ENCODE peak calls at places on chromosome 16, in five cellular contexts. Q is upper lobe of left lung, U is SK-N-SH, E is prostate gland, Y is stomach. W is an unnamed sample. For H3K4me1, the result is how much of the 10 kb centered on the place peaks cover.

GRCh38 chr16:58855291-58855823 is 121.2 kb upstream of the GOT2 start:
- DNase-seq in E (no peak), Y (no peak), Q (no peak), U (no peak), W (no peak)

GRCh38 chr16:10870808-10871156 is 6.2 kb upstream of the CIITA start:
- DNase-seq in Y (no peak), Q (no peak), U (no peak), E (no peak), W (no peak)

GRCh38 chr16:53091508-53092211 is 36.9 kb downstream of the CHD9 start:
- DNase-seq in Q (peak), Y (peak), E (no peak), U (peak), W (no peak)

GRCh38 chr16:83137326-83137770 is 510.6 kb downstream of the CDH13 start:
- DNase-seq in U (no peak), E (peak), Y (peak), Q (no peak), W (no peak)

GRCh38 chr16:77238593-77238992 is 39.4 kb downstream of the SYCE1L start:
- DNase-seq in Q (no peak), U (no peak), E (no peak), Y (no peak), W (no peak)

GRCh38 chr16:69924777-69925191 is 26.4 kb upstream of the CLEC18A start:
- DNase-seq in Y (no peak), Q (no peak), E (no peak), U (no peak), W (no peak)

GRCh38 chr16:11224894-11225676 is 30.9 kb downstream of the SOCS1 start:
- DNase-seq in E (no peak), Q (no peak), U (no peak), Y (peak), W (no peak)

GRCh38 chr16:50121721-50122445 is 31.2 kb upstream of the TENT4B start:
- DNase-seq in Y (no peak), Q (no peak), U (no peak), E (no peak), W (no peak)

DNA sequence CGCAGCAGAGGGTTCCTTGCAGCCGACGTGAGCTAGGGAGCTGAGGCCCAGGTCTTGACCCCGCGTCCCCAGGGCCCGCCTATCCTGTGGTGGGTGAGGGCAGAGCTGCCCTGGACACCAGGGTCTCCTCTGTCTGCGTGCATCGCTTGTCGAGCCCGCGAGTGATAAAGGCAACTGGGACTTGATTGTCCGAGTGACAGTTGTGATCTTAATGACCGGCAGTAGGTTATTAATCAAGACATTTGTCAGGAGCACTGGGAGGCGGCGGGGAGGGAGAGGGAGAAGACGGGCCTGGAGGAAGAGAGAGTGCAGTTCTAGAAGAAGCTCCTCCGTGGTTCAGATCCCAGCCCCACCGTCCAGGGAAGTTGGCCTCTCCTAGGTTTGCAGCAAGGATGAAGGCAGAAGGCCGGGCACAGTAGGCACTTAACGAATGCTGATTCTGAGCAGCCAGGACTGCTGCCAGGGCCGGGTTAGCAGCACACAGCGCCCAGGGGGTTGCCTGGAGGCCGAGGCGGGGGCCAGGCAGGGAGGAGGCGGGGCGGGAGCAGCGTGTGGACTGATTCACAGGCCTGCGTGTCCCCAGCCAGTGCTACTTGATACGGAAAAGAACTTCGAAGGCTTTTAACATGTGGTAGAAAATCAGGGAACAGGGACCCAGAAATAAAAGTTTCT is 11.3 kb upstream of the GSE1 start:
- DNase-seq in U (no peak), Y (peak), E (no peak), Q (no peak), W (no peak)
- H3K4me1 ChIP-seq in U (under half), Y (under half), E (under half), Q (under half), W (half or more)

DNA sequence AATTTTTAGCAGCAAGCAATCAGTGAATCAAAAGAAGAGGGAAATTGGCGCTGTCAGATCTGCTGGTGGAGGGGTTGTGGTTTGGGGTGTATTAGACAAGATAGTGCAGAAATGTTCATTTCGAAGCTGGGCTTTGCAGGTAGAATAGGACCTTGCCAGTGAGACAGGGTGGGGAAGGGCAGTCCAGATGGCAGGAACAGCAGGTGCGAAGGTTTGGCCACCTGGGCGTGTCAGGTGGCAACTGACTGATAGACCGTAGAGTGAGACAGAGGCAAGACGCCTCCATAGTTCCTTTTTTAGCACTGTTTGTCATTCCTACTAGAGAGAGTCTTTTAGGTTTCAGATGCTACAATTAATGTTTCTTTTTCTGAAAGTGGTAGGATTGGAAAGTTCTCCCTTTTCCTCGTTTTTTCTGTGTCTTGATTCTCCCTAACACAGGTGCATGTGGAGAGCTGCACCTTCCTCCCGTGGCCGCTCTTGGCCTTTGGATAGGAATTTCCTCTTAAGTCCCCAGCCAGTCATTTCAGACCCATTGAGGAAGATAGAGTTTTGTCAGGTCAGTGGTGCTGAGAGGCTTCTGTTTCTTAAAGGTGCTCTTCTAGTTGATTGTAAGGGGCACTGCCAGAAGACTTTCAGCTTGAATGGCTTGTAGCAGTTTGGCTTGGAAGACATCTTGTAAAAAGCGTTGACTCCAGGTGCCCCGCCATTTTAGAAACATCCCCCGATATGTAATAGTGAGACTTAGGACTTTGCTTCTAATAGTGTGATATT is 315.6 kb downstream of the SNX29 start:
- DNase-seq in E (no peak), Q (no peak), Y (no peak), U (no peak), W (no peak)
- TF ChIP-seq POLR2AphosphoS5 in E (no peak), Q (no peak), Y (no peak), U (no peak), W (no peak)

GRCh38 chr16:27226476-27226875 is 23.1 kb downstream of the KDM8 start:
- DNase-seq in E (peak), U (no peak), Q (no peak), Y (no peak), W (no peak)

GRCh38 chr16:27229891-27230470 is 26.7 kb downstream of the KDM8 start:
- DNase-seq in E (no peak), Q (no peak), U (no peak), Y (no peak), W (no peak)

GRCh38 chr16:27228621-27229501 is 25.5 kb downstream of the KDM8 start:
- DNase-seq in E (no peak), Y (no peak), U (no peak), Q (no peak), W (no peak)

GRCh38 chr16:27226976-27227705 is 23.8 kb downstream of the KDM8 start:
- DNase-seq in U (no peak), E (no peak), Y (no peak), Q (no peak), W (no peak)

GRCh38 chr16:27228036-27228435 is 24.7 kb downstream of the KDM8 start:
- DNase-seq in U (no peak), E (no peak), Y (no peak), Q (no peak), W (no peak)
- H3K4me1 ChIP-seq in U (under half), E (under half), Y (under half), Q (under half), W (under half)

GRCh38 chr16:16093625-16094332 is 129.5 kb downstream of the ABCC6 start:
- DNase-seq in Y (no peak), E (no peak), Q (no peak), U (no peak), W (no peak)

GRCh38 chr16:16092925-16093624 is 130.2 kb downstream of the ABCC6 start:
- DNase-seq in U (no peak), Y (peak), E (no peak), Q (no peak), W (no peak)

GRCh38 chr16:16096161-16096857 is 127.0 kb downstream of the ABCC6 start:
- DNase-seq in U (no peak), Q (no peak), Y (no peak), E (peak), W (no peak)

GRCh38 chr16:16096858-16097213 is 126.5 kb downstream of the ABCC6 start:
- DNase-seq in U (no peak), Y (no peak), E (no peak), Q (no peak), W (no peak)

DNA sequence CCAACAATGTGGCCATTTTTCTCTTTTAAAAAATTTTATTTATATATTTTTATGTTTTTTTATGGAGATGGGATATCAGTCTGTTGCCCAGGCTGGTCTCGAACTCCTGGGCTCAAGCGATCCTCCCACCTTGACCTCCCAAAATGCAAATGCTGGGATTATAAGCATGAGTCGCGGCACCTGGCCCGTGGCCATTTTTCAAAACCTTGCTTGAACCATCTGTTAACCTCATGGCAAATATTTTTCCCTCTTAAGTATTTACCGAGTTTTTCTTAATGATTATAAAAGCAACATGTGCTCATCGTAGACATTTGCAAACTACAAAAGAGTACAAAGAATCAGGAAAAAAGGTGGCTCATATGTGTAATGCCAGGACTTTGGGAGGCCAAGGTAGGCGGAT is 127.6 kb downstream of the ABCC6 start:
- DNase-seq in Q (no peak), Y (no peak), U (no peak), E (no peak), W (no peak)
- TF ChIP-seq POLR2AphosphoS5 in Q (no peak), Y (no peak), U (no peak), E (no peak), W (no peak)

GRCh38 chr16:89736554-89736953 is 15.2 kb downstream of the ZNF276 start:
- DNase-seq in U (no peak), E (no peak), Y (no peak), Q (no peak), W (no peak)

GRCh38 chr16:89738072-89738377 is 16.7 kb downstream of the ZNF276 start:
- DNase-seq in Q (no peak), Y (no peak), E (no peak), U (no peak), W (no peak)

GRCh38 chr16:89739383-89739782 is 18.0 kb downstream of the ZNF276 start:
- DNase-seq in Q (no peak), E (no peak), U (no peak), Y (no peak), W (no peak)

GRCh38 chr16:89737341-89738071 is 16.2 kb downstream of the ZNF276 start:
- DNase-seq in Q (no peak), U (no peak), E (no peak), Y (no peak), W (no peak)

GRCh38 chr16:89738538-89739317 is 17.4 kb downstream of the ZNF276 start:
- DNase-seq in Q (no peak), Y (no peak), E (no peak), U (no peak), W (no peak)
- H3K4me1 ChIP-seq in Q (under half), Y (under half), E (under half), U (under half), W (under half)

DNA sequence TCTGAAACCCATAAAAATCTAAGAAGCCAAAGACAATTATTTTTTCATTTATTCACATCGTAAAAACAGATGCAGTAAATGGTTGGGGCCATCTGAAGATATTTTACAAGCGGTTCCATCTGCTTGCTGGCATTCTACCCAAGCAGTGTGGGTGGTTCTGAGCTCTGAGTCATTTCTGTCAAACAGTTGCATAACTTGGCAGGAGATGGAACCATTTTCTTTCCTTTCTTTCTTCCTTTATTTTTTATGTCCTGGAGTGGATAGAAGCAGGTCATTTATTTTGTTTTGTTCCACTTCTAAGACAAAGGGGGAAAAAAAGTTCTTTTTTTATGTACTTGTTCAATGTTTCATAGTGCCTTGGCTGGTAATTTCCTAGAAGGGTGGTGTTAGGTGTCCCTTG is 1151.9 kb upstream of the GOT2 start:
- DNase-seq in Y (no peak), U (no peak), E (peak), Q (no peak), W (no peak)
- TF ChIP-seq POLR2AphosphoS5 in Y (no peak), U (no peak), E (peak), Q (no peak), W (no peak)

DNA sequence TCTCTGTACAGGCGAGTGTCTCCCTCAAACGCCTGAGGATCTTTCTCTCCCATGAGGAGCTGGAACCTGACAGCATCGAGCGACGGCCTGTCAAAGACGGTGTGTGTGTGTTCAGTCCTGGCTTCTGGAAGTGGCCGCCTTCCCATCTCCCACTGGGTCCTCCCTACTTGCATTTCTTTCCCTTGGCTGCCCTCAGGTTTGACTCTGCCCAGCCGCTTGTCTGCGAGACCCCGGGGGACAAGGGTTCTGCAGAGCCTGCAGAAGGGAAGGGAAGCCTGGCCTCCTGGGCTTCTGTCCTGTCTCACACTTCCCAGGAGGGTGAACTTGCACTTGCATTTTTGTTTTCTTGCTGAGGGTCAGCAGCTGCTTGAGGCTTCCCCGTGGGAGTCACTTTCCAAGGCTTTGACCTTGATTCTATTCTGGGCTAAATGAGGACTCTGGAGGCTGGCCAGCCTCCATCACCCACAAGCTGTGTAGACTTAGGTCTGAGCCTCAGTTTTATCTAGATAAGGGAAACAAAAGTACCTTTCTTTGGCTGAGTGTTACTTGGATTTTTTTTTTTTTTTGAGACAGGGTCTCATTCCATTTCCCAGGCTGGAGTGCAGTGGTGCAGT is 122.3 kb downstream of the ABCC1 start:
- DNase-seq in Y (peak), E (no peak), U (no peak), Q (no peak), W (no peak)
- H3K4me1 ChIP-seq in Y (under half), E (under half), U (under half), Q (under half), W (under half)

GRCh38 chr16:85342348-85342747 is 230.1 kb upstream of the CIBAR2 start:
- DNase-seq in Y (no peak), Q (no peak), E (no peak), U (no peak), W (no peak)
- TF ChIP-seq POLR2AphosphoS5 in Y (no peak), Q (no peak), E (no peak), U (no peak), W (no peak)

W was measured in Panc1.